ENCODE peak calls at places on chromosomes 1 and 21, in six cellular contexts. L is T-helper 2 cell, F is left colon, J is hypothalamus, I is stomach, A is psoas muscle. R is an unnamed sample.

GRCh38 chr1:178651742-178652141 is 73.3 kb upstream of the RALGPS2 start:
- DNase-seq in I (no peak), L (no peak), J (no peak), A (no peak), F (no peak), R (no peak)

GRCh38 chr1:180854456-180854855 is 58.2 kb upstream of the KIAA1614 start:
- DNase-seq in A (no peak), I (no peak), F (no peak), L (no peak), J (no peak), R (no peak)

GRCh38 chr1:117368116-117369108 is 1.2 kb downstream of the MAN1A2 start:
- DNase-seq in F (no peak), J (no peak), A (no peak), L (no peak), I (no peak), R (no peak)

GRCh38 chr21:46639489-46640386 is 4.3 kb downstream of the PRMT2 start:
- DNase-seq in F (no peak), L (no peak), A (no peak), J (no peak), I (no peak), R (no peak)

GRCh38 chr1:43552813-43553212 is 22.1 kb downstream of the PTPRF start:
- DNase-seq in L (no peak), F (peak), I (peak), A (no peak), J (peak), R (peak)

GRCh38 chr1:236904874-236905741 is 99.1 kb downstream of the MT1HL1 start:
- DNase-seq in J (no peak), F (no peak), L (no peak), I (no peak), A (peak), R (no peak)

GRCh38 chr1:197144570-197145325 is 1.7 kb downstream of the ASPM start:
- DNase-seq in L (no peak), F (no peak), J (no peak), I (no peak), A (no peak), R (no peak)

GRCh38 chr1:18182518-18183160 is 75.0 kb downstream of the IGSF21 start:
- DNase-seq in I (no peak), L (no peak), F (no peak), A (peak), J (no peak), R (no peak)

GRCh38 chr1:209704584-209704983 is at the start of gene HSD11B1:
- DNase-seq in J (peak), I (peak), L (no peak), A (peak), F (peak), R (no peak)

GRCh38 chr1:59422921-59423575 is 126.2 kb downstream of the FGGY start:
- DNase-seq in L (no peak), A (peak), J (peak), F (peak), I (peak), R (peak)